ENCODE peak calls at places on chromosomes 2 and 18, in five cellular contexts. E is epithelial cell of esophagus, H is B cell, B is dorsolateral prefrontal cortex, D is lung. M is an unnamed sample.

GRCh38 chr2:212549463-212549862 is 10.9 kb upstream of the ERBB4 start:
- DNase-seq in E (no peak), B (no peak), D (no peak), H (no peak), M (no peak)

GRCh38 chr18:48763714-48764100 is 187.1 kb downstream of the SMAD7 start:
- DNase-seq in H (no peak), B (no peak), D (no peak), E (no peak), M (no peak)

GRCh38 chr2:233766416-233766815 is 6.3 kb downstream of the UGT1A1 start:
- DNase-seq in H (no peak), B (no peak), E (no peak), D (no peak), M (no peak)

GRCh38 chr18:74333091-74333490 is 17.5 kb downstream of the C18orf63 start:
- DNase-seq in B (no peak), H (no peak), D (no peak), E (no peak), M (no peak)

GRCh38 chr18:13269599-13270011 is 51.0 kb downstream of the LDLRAD4 start:
- DNase-seq in D (no peak), B (peak), E (no peak), H (no peak), M (no peak)

GRCh38 chr18:63299837-63300787 is 19.5 kb downstream of the BCL2 start:
- DNase-seq in H (no peak), D (no peak), B (no peak), E (no peak), M (peak)

GRCh38 chr2:239720411-239721365 is 304.5 kb downstream of the NDUFA10 start:
- DNase-seq in H (no peak), B (no peak), D (no peak), E (no peak), M (no peak)

GRCh38 chr18:39724652-39725051 is 2159.1 kb upstream of the CELF4 start:
- DNase-seq in H (no peak), E (peak), D (no peak), B (no peak), M (no peak)

GRCh38 chr2:102620367-102620766 is 1.0 kb downstream of the SLC9A2 start:
- DNase-seq in D (no peak), B (no peak), E (no peak), H (no peak), M (no peak)

GRCh38 chr2:12036640-12036983 is 290.2 kb downstream of the LPIN1 start:
- DNase-seq in B (no peak), E (no peak), D (no peak), H (no peak), M (no peak)

GRCh38 chr2:172259835-172260234 is 157.1 kb upstream of the DLX2 start:
- DNase-seq in H (no peak), B (no peak), E (no peak), D (no peak), M (no peak)

GRCh38 chr18:985301-985700 is 80.6 kb downstream of the ADCYAP1 start:
- DNase-seq in E (no peak), H (no peak), B (no peak), D (no peak), M (no peak)

GRCh38 chr2:150544731-150545130 is 57.3 kb upstream of the RND3 start:
- DNase-seq in D (no peak), B (no peak), E (no peak), H (no peak), M (no peak)

GRCh38 chr18:77737412-77737811 is 487.8 kb downstream of the GALR1 start:
- DNase-seq in E (no peak), B (no peak), H (no peak), D (no peak), M (no peak)

GRCh38 chr2:54534191-54534590 is 78.1 kb downstream of the SPTBN1 start:
- DNase-seq in H (no peak), D (no peak), E (no peak), B (no peak), M (no peak)

GRCh38 chr2:239363946-239364637 is 36.7 kb downstream of the HDAC4 start:
- DNase-seq in H (no peak), B (no peak), D (no peak), E (no peak), M (no peak)

GRCh38 chr2:219058541-219059374 is 2.0 kb downstream of the IHH start:
- DNase-seq in E (no peak), D (peak), B (no peak), H (peak), M (peak)

GRCh38 chr2:208984376-208985100 is 439.3 kb upstream of the MAP2 start:
- DNase-seq in B (no peak), D (no peak), E (peak), H (no peak), M (no peak)

GRCh38 chr2:38508311-38509039 is 94.3 kb downstream of the HNRNPLL start:
- DNase-seq in E (peak), B (peak), H (peak), D (peak), M (peak)

GRCh38 chr18:35456181-35456850 is 41.4 kb downstream of the INO80C start:
- DNase-seq in E (peak), H (no peak), D (no peak), B (no peak), M (no peak)
- TF ChIP-seq CTCF in E (no peak), H (no peak), D (no peak), B (no peak), M (no peak)

DNA sequence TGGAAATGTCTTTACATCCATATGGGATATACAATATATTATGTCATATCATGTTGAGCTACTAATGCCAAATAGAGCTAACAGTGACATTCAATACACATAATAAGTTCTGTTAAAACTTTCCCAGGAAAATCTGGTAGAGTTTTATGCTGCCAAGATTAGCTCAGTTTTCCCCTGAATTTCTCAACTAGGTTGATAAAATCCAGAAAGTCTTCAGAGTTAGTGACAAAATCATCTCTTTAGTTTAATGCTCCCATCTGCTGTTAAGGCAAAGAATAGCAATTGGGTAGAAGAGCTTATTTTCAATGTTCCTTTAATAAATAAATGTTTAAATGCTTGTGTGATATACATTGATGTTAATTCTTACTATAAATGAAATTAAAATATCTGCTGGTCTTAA is 10.0 kb downstream of the COL3A1 start:
- DNase-seq in H (no peak), B (no peak), D (no peak), E (peak), M (no peak)
- TF ChIP-seq CTCF in H (no peak), B (peak), D (no peak), E (peak), M (no peak)

GRCh38 chr2:36479406-36479805 is 118.6 kb downstream of the FEZ2 start:
- DNase-seq in D (no peak), H (no peak), B (no peak), E (no peak), M (no peak)
- TF ChIP-seq CTCF in D (no peak), H (no peak), B (no peak), E (no peak), M (no peak)

DNA sequence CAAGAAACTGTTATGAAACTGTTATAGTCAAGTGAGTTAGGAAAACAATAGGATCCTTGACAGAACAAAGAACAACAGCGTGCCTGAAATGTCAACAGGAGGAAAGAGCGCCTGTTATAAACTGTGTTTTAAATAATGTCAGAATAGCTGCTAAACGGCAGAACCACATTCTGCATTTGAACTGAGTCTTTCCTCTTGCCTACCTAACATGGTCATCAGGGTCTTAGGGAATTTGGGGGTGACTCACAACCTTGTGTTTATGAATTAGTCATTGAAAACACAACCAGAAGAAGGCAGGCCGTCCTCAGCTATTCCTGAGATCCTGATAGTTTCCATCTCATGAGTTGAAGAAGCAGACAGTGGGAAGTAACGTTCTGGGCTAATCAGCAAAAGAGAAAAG is 222.0 kb upstream of the FN1 start:
- DNase-seq in E (peak), D (no peak), B (no peak), H (no peak), M (no peak)
- TF ChIP-seq CTCF in E (no peak), D (no peak), B (no peak), H (no peak), M (no peak)

DNA sequence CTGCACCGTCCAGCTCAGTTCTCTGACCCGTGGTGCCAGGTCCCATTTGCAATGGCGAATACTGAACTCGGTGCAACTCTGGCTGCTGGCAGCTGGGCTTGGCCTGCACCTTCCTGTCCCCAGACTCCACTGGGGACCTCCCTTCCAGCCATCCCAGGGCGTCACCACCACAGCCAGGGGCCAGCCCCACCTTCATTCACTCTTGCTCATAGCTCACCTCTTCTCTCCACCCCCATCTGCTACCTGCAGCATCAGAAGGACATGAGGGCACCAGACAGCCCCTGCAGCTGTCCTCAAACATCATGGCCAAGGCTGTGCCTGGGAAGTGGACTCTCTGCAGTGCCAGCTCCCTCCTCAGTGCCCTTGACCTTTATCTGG is 16.2 kb upstream of the ALPI start:
- DNase-seq in E (no peak), B (no peak), H (no peak), D (no peak), M (no peak)
- TF ChIP-seq CTCF in E (peak), B (peak), H (peak), D (no peak), M (no peak)

GRCh38 chr2:174049895-174050294 is 84.7 kb upstream of the SP3 start:
- DNase-seq in H (no peak), E (no peak), B (no peak), D (no peak), M (no peak)

GRCh38 chr2:174046172-174046571 is 81.0 kb upstream of the SP3 start:
- DNase-seq in B (no peak), E (no peak), H (no peak), D (no peak), M (no peak)

GRCh38 chr2:174047746-174048145 is 82.6 kb upstream of the SP3 start:
- DNase-seq in D (no peak), E (no peak), H (no peak), B (no peak), M (no peak)

GRCh38 chr2:174051039-174051438 is 85.9 kb upstream of the SP3 start:
- DNase-seq in B (no peak), E (no peak), D (no peak), H (no peak), M (no peak)

GRCh38 chr2:174048238-174048637 is 83.1 kb upstream of the SP3 start:
- DNase-seq in E (no peak), B (no peak), H (peak), D (no peak), M (peak)
- TF ChIP-seq CTCF in E (no peak), B (no peak), H (no peak), D (no peak), M (no peak)

DNA sequence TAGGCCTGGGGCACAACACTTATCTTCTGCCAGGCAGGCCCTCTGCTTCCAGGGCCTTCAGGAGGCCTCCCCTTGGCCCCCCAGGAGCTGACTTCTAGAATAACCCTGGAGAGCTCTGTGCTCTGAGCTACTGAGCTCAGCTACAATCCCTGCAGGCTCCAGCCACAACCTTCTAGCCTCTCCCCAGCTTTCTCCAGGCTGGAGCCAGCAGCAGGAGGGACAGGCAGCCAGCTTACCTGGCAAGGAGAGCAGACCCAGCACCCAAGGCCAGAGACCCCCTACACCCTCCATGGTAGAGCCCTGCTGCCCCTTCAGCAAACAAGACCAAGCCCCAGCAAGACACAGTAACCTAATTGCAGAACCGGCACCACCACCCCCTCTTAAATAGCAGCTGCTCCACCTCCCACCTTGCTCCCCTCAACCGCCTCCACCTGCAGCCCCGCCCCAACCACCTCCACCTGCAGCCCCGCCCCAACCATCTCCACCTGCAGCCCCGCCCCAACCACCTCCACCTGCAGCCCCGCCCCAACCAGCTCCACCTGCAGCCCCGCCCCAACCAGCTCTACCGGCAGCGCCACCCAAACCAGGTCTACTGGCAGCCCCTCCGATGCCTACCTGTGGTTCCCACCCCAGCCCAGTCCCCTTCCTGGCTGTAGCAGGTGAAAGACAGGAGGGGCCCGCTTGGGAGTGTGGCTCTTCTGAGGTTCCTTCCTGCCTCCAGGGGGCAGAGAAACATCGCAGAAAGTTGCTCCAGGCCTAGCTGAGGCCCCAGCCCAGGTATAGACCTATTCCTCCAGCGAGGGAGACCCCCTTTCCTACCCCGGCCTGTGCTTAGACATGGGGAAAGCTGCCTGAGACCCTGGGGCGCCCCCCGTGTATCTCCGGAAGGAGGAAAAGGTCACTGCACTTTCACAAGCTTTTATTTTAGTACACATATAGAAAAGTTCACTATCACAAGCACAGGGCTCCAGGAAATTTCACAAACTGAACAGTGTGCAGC is at the start of gene ASTL:
- DNase-seq in B (peak), H (peak), E (peak), D (peak), M (peak)
- TF ChIP-seq CTCF in B (peak), H (peak), E (peak), D (peak), M (peak)